ENCODE peak calls at places on chromosomes 12 and 14, in six cellular contexts. One of them, this sample, is unnamed.

GRCh38 chr14:65278589-65278988 is 133.9 kb upstream of the FUT8 start:
- DNase-seq in pons: no peak
- DNase-seq in activated CD4-positive, alpha-beta T cell treated with anti-CD3 and anti-CD28 coated beads for 48 hours: no peak
- DNase-seq in kidney glomerular epithelial cell: no peak
- DNase-seq in stimulated activated CD4-positive, alpha-beta T cell treated with anti-CD3 and anti-CD28 coated beads, Interleukin-1b, Interleukin-23, amount 100 ng/mL, for 24 hours: no peak
- DNase-seq in HFF-Myc: no peak
- DNase-seq in this sample: no peak

GRCh38 chr14:73784065-73784987 is 67.3 kb upstream of the PTGR2 start:
- DNase-seq in pons: no peak
- DNase-seq in activated CD4-positive, alpha-beta T cell treated with anti-CD3 and anti-CD28 coated beads for 48 hours: no peak
- DNase-seq in kidney glomerular epithelial cell: no peak
- DNase-seq in stimulated activated CD4-positive, alpha-beta T cell treated with anti-CD3 and anti-CD28 coated beads, Interleukin-1b, Interleukin-23, amount 100 ng/mL, for 24 hours: no peak
- DNase-seq in HFF-Myc: no peak
- DNase-seq in this sample: peak; percentile 35

GRCh38 chr14:66635435-66635834 is 127.5 kb downstream of the GPHN start:
- DNase-seq in pons: no peak
- DNase-seq in activated CD4-positive, alpha-beta T cell treated with anti-CD3 and anti-CD28 coated beads for 48 hours: no peak
- DNase-seq in kidney glomerular epithelial cell: no peak
- DNase-seq in stimulated activated CD4-positive, alpha-beta T cell treated with anti-CD3 and anti-CD28 coated beads, Interleukin-1b, Interleukin-23, amount 100 ng/mL, for 24 hours: no peak
- DNase-seq in HFF-Myc: no peak
- DNase-seq in this sample: no peak

GRCh38 chr14:92513204-92513965 is at the start of gene RIN3:
- DNase-seq in pons: no peak
- DNase-seq in activated CD4-positive, alpha-beta T cell treated with anti-CD3 and anti-CD28 coated beads for 48 hours: peak; percentile 56
- DNase-seq in kidney glomerular epithelial cell: peak; percentile 37
- DNase-seq in stimulated activated CD4-positive, alpha-beta T cell treated with anti-CD3 and anti-CD28 coated beads, Interleukin-1b, Interleukin-23, amount 100 ng/mL, for 24 hours: no peak
- DNase-seq in HFF-Myc: no peak
- DNase-seq in this sample: peak; percentile 75

GRCh38 chr12:109428038-109428629 is 49.0 kb downstream of the KCTD10 start:
- DNase-seq in pons: peak; percentile 87
- DNase-seq in activated CD4-positive, alpha-beta T cell treated with anti-CD3 and anti-CD28 coated beads for 48 hours: peak; percentile 84
- DNase-seq in kidney glomerular epithelial cell: peak; percentile 29
- DNase-seq in stimulated activated CD4-positive, alpha-beta T cell treated with anti-CD3 and anti-CD28 coated beads, Interleukin-1b, Interleukin-23, amount 100 ng/mL, for 24 hours: peak; percentile 35
- DNase-seq in HFF-Myc: peak; percentile 52
- DNase-seq in this sample: peak; percentile 79

GRCh38 chr12:105204916-105205315 is 31.1 kb downstream of the APPL2 start:
- DNase-seq in pons: no peak
- DNase-seq in activated CD4-positive, alpha-beta T cell treated with anti-CD3 and anti-CD28 coated beads for 48 hours: peak; percentile 64
- DNase-seq in kidney glomerular epithelial cell: no peak
- DNase-seq in stimulated activated CD4-positive, alpha-beta T cell treated with anti-CD3 and anti-CD28 coated beads, Interleukin-1b, Interleukin-23, amount 100 ng/mL, for 24 hours: no peak
- DNase-seq in HFF-Myc: no peak
- DNase-seq in this sample: peak; percentile 75

GRCh38 chr12:116633515-116633914 is 74.3 kb downstream of the MAP1LC3B2 start:
- DNase-seq in pons: no peak
- DNase-seq in activated CD4-positive, alpha-beta T cell treated with anti-CD3 and anti-CD28 coated beads for 48 hours: no peak
- DNase-seq in kidney glomerular epithelial cell: no peak
- DNase-seq in stimulated activated CD4-positive, alpha-beta T cell treated with anti-CD3 and anti-CD28 coated beads, Interleukin-1b, Interleukin-23, amount 100 ng/mL, for 24 hours: no peak
- DNase-seq in HFF-Myc: no peak
- DNase-seq in this sample: no peak

GRCh38 chr12:51386361-51386760 is 4.8 kb downstream of the GALNT6 start:
- DNase-seq in pons: no peak
- DNase-seq in activated CD4-positive, alpha-beta T cell treated with anti-CD3 and anti-CD28 coated beads for 48 hours: no peak
- DNase-seq in kidney glomerular epithelial cell: no peak
- DNase-seq in stimulated activated CD4-positive, alpha-beta T cell treated with anti-CD3 and anti-CD28 coated beads, Interleukin-1b, Interleukin-23, amount 100 ng/mL, for 24 hours: no peak
- DNase-seq in HFF-Myc: no peak
- DNase-seq in this sample: peak; percentile 75

GRCh38 chr14:38278035-38278434 is 22.1 kb upstream of the CLEC14A start:
- DNase-seq in pons: no peak
- DNase-seq in activated CD4-positive, alpha-beta T cell treated with anti-CD3 and anti-CD28 coated beads for 48 hours: no peak
- DNase-seq in kidney glomerular epithelial cell: no peak
- DNase-seq in stimulated activated CD4-positive, alpha-beta T cell treated with anti-CD3 and anti-CD28 coated beads, Interleukin-1b, Interleukin-23, amount 100 ng/mL, for 24 hours: no peak
- DNase-seq in HFF-Myc: no peak
- DNase-seq in this sample: no peak

GRCh38 chr14:72332054-72332453 is 399.8 kb downstream of the RGS6 start:
- DNase-seq in pons: peak; percentile 30
- DNase-seq in activated CD4-positive, alpha-beta T cell treated with anti-CD3 and anti-CD28 coated beads for 48 hours: no peak
- DNase-seq in kidney glomerular epithelial cell: no peak
- DNase-seq in stimulated activated CD4-positive, alpha-beta T cell treated with anti-CD3 and anti-CD28 coated beads, Interleukin-1b, Interleukin-23, amount 100 ng/mL, for 24 hours: no peak
- DNase-seq in HFF-Myc: no peak
- DNase-seq in this sample: no peak

GRCh38 chr14:106586098-106586704 is 1059.8 kb downstream of the TMEM121 start:
- DNase-seq in pons: no peak
- DNase-seq in activated CD4-positive, alpha-beta T cell treated with anti-CD3 and anti-CD28 coated beads for 48 hours: peak; percentile 81
- DNase-seq in kidney glomerular epithelial cell: no peak
- DNase-seq in stimulated activated CD4-positive, alpha-beta T cell treated with anti-CD3 and anti-CD28 coated beads, Interleukin-1b, Interleukin-23, amount 100 ng/mL, for 24 hours: peak; percentile 31
- DNase-seq in HFF-Myc: no peak
- DNase-seq in this sample: peak; percentile 32

GRCh38 chr12:93181396-93181965 is 196.2 kb upstream of the NUDT4 start:
- DNase-seq in pons: no peak
- DNase-seq in activated CD4-positive, alpha-beta T cell treated with anti-CD3 and anti-CD28 coated beads for 48 hours: no peak
- DNase-seq in kidney glomerular epithelial cell: peak; percentile 21
- DNase-seq in stimulated activated CD4-positive, alpha-beta T cell treated with anti-CD3 and anti-CD28 coated beads, Interleukin-1b, Interleukin-23, amount 100 ng/mL, for 24 hours: no peak
- DNase-seq in HFF-Myc: no peak
- DNase-seq in this sample: peak; percentile 6

GRCh38 chr12:95083471-95083870 is 10.1 kb upstream of the NR2C1 start:
- DNase-seq in pons: no peak
- DNase-seq in activated CD4-positive, alpha-beta T cell treated with anti-CD3 and anti-CD28 coated beads for 48 hours: no peak
- DNase-seq in kidney glomerular epithelial cell: no peak
- DNase-seq in stimulated activated CD4-positive, alpha-beta T cell treated with anti-CD3 and anti-CD28 coated beads, Interleukin-1b, Interleukin-23, amount 100 ng/mL, for 24 hours: no peak
- DNase-seq in HFF-Myc: no peak
- DNase-seq in this sample: no peak

GRCh38 chr12:116502141-116502725 is 56.9 kb upstream of the MAP1LC3B2 start:
- DNase-seq in pons: no peak
- DNase-seq in activated CD4-positive, alpha-beta T cell treated with anti-CD3 and anti-CD28 coated beads for 48 hours: no peak
- DNase-seq in kidney glomerular epithelial cell: no peak
- DNase-seq in stimulated activated CD4-positive, alpha-beta T cell treated with anti-CD3 and anti-CD28 coated beads, Interleukin-1b, Interleukin-23, amount 100 ng/mL, for 24 hours: no peak
- DNase-seq in HFF-Myc: no peak
- DNase-seq in this sample: no peak

GRCh38 chr14:105221598-105222178 is 26.6 kb upstream of the BTBD6 start:
- DNase-seq in pons: no peak
- DNase-seq in activated CD4-positive, alpha-beta T cell treated with anti-CD3 and anti-CD28 coated beads for 48 hours: no peak
- DNase-seq in kidney glomerular epithelial cell: no peak
- DNase-seq in stimulated activated CD4-positive, alpha-beta T cell treated with anti-CD3 and anti-CD28 coated beads, Interleukin-1b, Interleukin-23, amount 100 ng/mL, for 24 hours: no peak
- DNase-seq in HFF-Myc: no peak
- DNase-seq in this sample: no peak

GRCh38 chr12:102322254-102322653 is 124.6 kb upstream of the PMCH start:
- DNase-seq in pons: no peak
- DNase-seq in activated CD4-positive, alpha-beta T cell treated with anti-CD3 and anti-CD28 coated beads for 48 hours: no peak
- DNase-seq in kidney glomerular epithelial cell: no peak
- DNase-seq in stimulated activated CD4-positive, alpha-beta T cell treated with anti-CD3 and anti-CD28 coated beads, Interleukin-1b, Interleukin-23, amount 100 ng/mL, for 24 hours: no peak
- DNase-seq in HFF-Myc: no peak
- DNase-seq in this sample: no peak

GRCh38 chr14:54627718-54628345 is 60.9 kb downstream of the SAMD4A start:
- DNase-seq in pons: peak; percentile 92
- DNase-seq in activated CD4-positive, alpha-beta T cell treated with anti-CD3 and anti-CD28 coated beads for 48 hours: peak; percentile 38
- DNase-seq in kidney glomerular epithelial cell: peak; percentile 55
- DNase-seq in stimulated activated CD4-positive, alpha-beta T cell treated with anti-CD3 and anti-CD28 coated beads, Interleukin-1b, Interleukin-23, amount 100 ng/mL, for 24 hours: no peak
- DNase-seq in HFF-Myc: peak; percentile 49
- DNase-seq in this sample: peak; percentile 57

GRCh38 chr12:103085541-103085940 is 128.1 kb downstream of the ASCL1 start:
- DNase-seq in pons: no peak
- DNase-seq in activated CD4-positive, alpha-beta T cell treated with anti-CD3 and anti-CD28 coated beads for 48 hours: no peak
- DNase-seq in kidney glomerular epithelial cell: no peak
- DNase-seq in stimulated activated CD4-positive, alpha-beta T cell treated with anti-CD3 and anti-CD28 coated beads, Interleukin-1b, Interleukin-23, amount 100 ng/mL, for 24 hours: no peak
- DNase-seq in HFF-Myc: no peak
- DNase-seq in this sample: no peak

GRCh38 chr12:20154060-20154459 is 214.3 kb upstream of the PDE3A start:
- DNase-seq in pons: no peak
- DNase-seq in activated CD4-positive, alpha-beta T cell treated with anti-CD3 and anti-CD28 coated beads for 48 hours: no peak
- DNase-seq in kidney glomerular epithelial cell: no peak
- DNase-seq in stimulated activated CD4-positive, alpha-beta T cell treated with anti-CD3 and anti-CD28 coated beads, Interleukin-1b, Interleukin-23, amount 100 ng/mL, for 24 hours: no peak
- DNase-seq in HFF-Myc: no peak
- DNase-seq in this sample: peak; percentile 7

GRCh38 chr14:91357272-91357671 is 60.3 kb downstream of the CCDC88C start:
- DNase-seq in pons: no peak
- DNase-seq in activated CD4-positive, alpha-beta T cell treated with anti-CD3 and anti-CD28 coated beads for 48 hours: no peak
- DNase-seq in kidney glomerular epithelial cell: no peak
- DNase-seq in stimulated activated CD4-positive, alpha-beta T cell treated with anti-CD3 and anti-CD28 coated beads, Interleukin-1b, Interleukin-23, amount 100 ng/mL, for 24 hours: no peak
- DNase-seq in HFF-Myc: no peak
- DNase-seq in this sample: no peak

GRCh38 chr12:34218193-34219045 is 196.1 kb downstream of the ALG10 start:
- DNase-seq in pons: peak; percentile 63
- DNase-seq in activated CD4-positive, alpha-beta T cell treated with anti-CD3 and anti-CD28 coated beads for 48 hours: peak; percentile 79
- DNase-seq in kidney glomerular epithelial cell: peak; percentile 65
- DNase-seq in stimulated activated CD4-positive, alpha-beta T cell treated with anti-CD3 and anti-CD28 coated beads, Interleukin-1b, Interleukin-23, amount 100 ng/mL, for 24 hours: peak; percentile 11
- DNase-seq in HFF-Myc: peak; percentile 20
- DNase-seq in this sample: peak; percentile 73

GRCh38 chr12:10736460-10736859 is 13.3 kb upstream of the YBX3 start:
- DNase-seq in pons: no peak
- DNase-seq in activated CD4-positive, alpha-beta T cell treated with anti-CD3 and anti-CD28 coated beads for 48 hours: no peak
- DNase-seq in kidney glomerular epithelial cell: no peak
- DNase-seq in stimulated activated CD4-positive, alpha-beta T cell treated with anti-CD3 and anti-CD28 coated beads, Interleukin-1b, Interleukin-23, amount 100 ng/mL, for 24 hours: no peak
- DNase-seq in HFF-Myc: no peak
- DNase-seq in this sample: peak; percentile 47

GRCh38 chr14:51501746-51502145 is 150.0 kb upstream of the FRMD6 start:
- DNase-seq in pons: no peak
- DNase-seq in activated CD4-positive, alpha-beta T cell treated with anti-CD3 and anti-CD28 coated beads for 48 hours: no peak
- DNase-seq in kidney glomerular epithelial cell: no peak
- DNase-seq in stimulated activated CD4-positive, alpha-beta T cell treated with anti-CD3 and anti-CD28 coated beads, Interleukin-1b, Interleukin-23, amount 100 ng/mL, for 24 hours: no peak
- DNase-seq in HFF-Myc: no peak
- DNase-seq in this sample: no peak

GRCh38 chr12:80936642-80937390 is 918 bp downstream of the LIN7A start:
- DNase-seq in pons: no peak
- DNase-seq in activated CD4-positive, alpha-beta T cell treated with anti-CD3 and anti-CD28 coated beads for 48 hours: peak; percentile 2
- DNase-seq in kidney glomerular epithelial cell: peak; percentile 31
- DNase-seq in stimulated activated CD4-positive, alpha-beta T cell treated with anti-CD3 and anti-CD28 coated beads, Interleukin-1b, Interleukin-23, amount 100 ng/mL, for 24 hours: no peak
- DNase-seq in HFF-Myc: no peak
- DNase-seq in this sample: peak; percentile 63

GRCh38 chr12:87796961-87797516 is 232.2 kb downstream of the C12orf50 start:
- DNase-seq in pons: no peak
- DNase-seq in activated CD4-positive, alpha-beta T cell treated with anti-CD3 and anti-CD28 coated beads for 48 hours: no peak
- DNase-seq in kidney glomerular epithelial cell: peak; percentile 38
- DNase-seq in stimulated activated CD4-positive, alpha-beta T cell treated with anti-CD3 and anti-CD28 coated beads, Interleukin-1b, Interleukin-23, amount 100 ng/mL, for 24 hours: no peak
- DNase-seq in HFF-Myc: no peak
- DNase-seq in this sample: no peak

GRCh38 chr12:96326628-96327227 is 73.5 kb downstream of the CDK17 start:
- DNase-seq in pons: no peak
- DNase-seq in activated CD4-positive, alpha-beta T cell treated with anti-CD3 and anti-CD28 coated beads for 48 hours: no peak
- DNase-seq in kidney glomerular epithelial cell: no peak
- DNase-seq in stimulated activated CD4-positive, alpha-beta T cell treated with anti-CD3 and anti-CD28 coated beads, Interleukin-1b, Interleukin-23, amount 100 ng/mL, for 24 hours: no peak
- DNase-seq in HFF-Myc: no peak
- DNase-seq in this sample: no peak

GRCh38 chr12:119158004-119158776 is 20.5 kb upstream of the HSPB8 start:
- DNase-seq in pons: no peak
- DNase-seq in activated CD4-positive, alpha-beta T cell treated with anti-CD3 and anti-CD28 coated beads for 48 hours: no peak
- DNase-seq in kidney glomerular epithelial cell: no peak
- DNase-seq in stimulated activated CD4-positive, alpha-beta T cell treated with anti-CD3 and anti-CD28 coated beads, Interleukin-1b, Interleukin-23, amount 100 ng/mL, for 24 hours: no peak
- DNase-seq in HFF-Myc: no peak
- DNase-seq in this sample: no peak

GRCh38 chr12:62426095-62426488 is 40.5 kb upstream of the MON2 start:
- DNase-seq in pons: no peak
- DNase-seq in activated CD4-positive, alpha-beta T cell treated with anti-CD3 and anti-CD28 coated beads for 48 hours: no peak
- DNase-seq in kidney glomerular epithelial cell: no peak
- DNase-seq in stimulated activated CD4-positive, alpha-beta T cell treated with anti-CD3 and anti-CD28 coated beads, Interleukin-1b, Interleukin-23, amount 100 ng/mL, for 24 hours: no peak
- DNase-seq in HFF-Myc: no peak
- DNase-seq in this sample: no peak

GRCh38 chr12:104951759-104952509 is 6.2 kb downstream of the SLC41A2 start:
- DNase-seq in pons: no peak
- DNase-seq in activated CD4-positive, alpha-beta T cell treated with anti-CD3 and anti-CD28 coated beads for 48 hours: no peak
- DNase-seq in kidney glomerular epithelial cell: peak; percentile 57
- DNase-seq in stimulated activated CD4-positive, alpha-beta T cell treated with anti-CD3 and anti-CD28 coated beads, Interleukin-1b, Interleukin-23, amount 100 ng/mL, for 24 hours: no peak
- DNase-seq in HFF-Myc: no peak
- DNase-seq in this sample: no peak

GRCh38 chr12:1117970-1118563 is 127.0 kb downstream of the ERC1 start:
- DNase-seq in pons: peak; percentile 69
- DNase-seq in activated CD4-positive, alpha-beta T cell treated with anti-CD3 and anti-CD28 coated beads for 48 hours: peak; percentile 78
- DNase-seq in kidney glomerular epithelial cell: peak; percentile 66
- DNase-seq in stimulated activated CD4-positive, alpha-beta T cell treated with anti-CD3 and anti-CD28 coated beads, Interleukin-1b, Interleukin-23, amount 100 ng/mL, for 24 hours: peak; percentile 47
- DNase-seq in HFF-Myc: peak; percentile 59
- DNase-seq in this sample: peak; percentile 79

GRCh38 chr12:1776139-1776975 is 44.0 kb upstream of the LRTM2 start:
- DNase-seq in pons: no peak
- DNase-seq in activated CD4-positive, alpha-beta T cell treated with anti-CD3 and anti-CD28 coated beads for 48 hours: no peak
- DNase-seq in kidney glomerular epithelial cell: peak; percentile 44
- DNase-seq in stimulated activated CD4-positive, alpha-beta T cell treated with anti-CD3 and anti-CD28 coated beads, Interleukin-1b, Interleukin-23, amount 100 ng/mL, for 24 hours: no peak
- DNase-seq in HFF-Myc: peak; percentile 20
- DNase-seq in this sample: peak; percentile 77

GRCh38 chr12:131912526-131913274 is 16.4 kb upstream of the PUS1 start:
- DNase-seq in pons: no peak
- DNase-seq in activated CD4-positive, alpha-beta T cell treated with anti-CD3 and anti-CD28 coated beads for 48 hours: no peak
- DNase-seq in kidney glomerular epithelial cell: peak; percentile 43
- DNase-seq in stimulated activated CD4-positive, alpha-beta T cell treated with anti-CD3 and anti-CD28 coated beads, Interleukin-1b, Interleukin-23, amount 100 ng/mL, for 24 hours: no peak
- DNase-seq in HFF-Myc: peak; percentile 72
- DNase-seq in this sample: peak; percentile 85

GRCh38 chr12:112000806-112001205 is 12.2 kb downstream of the TMEM116 start:
- DNase-seq in pons: no peak
- DNase-seq in activated CD4-positive, alpha-beta T cell treated with anti-CD3 and anti-CD28 coated beads for 48 hours: no peak
- DNase-seq in kidney glomerular epithelial cell: no peak
- DNase-seq in stimulated activated CD4-positive, alpha-beta T cell treated with anti-CD3 and anti-CD28 coated beads, Interleukin-1b, Interleukin-23, amount 100 ng/mL, for 24 hours: no peak
- DNase-seq in HFF-Myc: no peak
- DNase-seq in this sample: no peak

GRCh38 chr14:23942587-23942986 is 11.0 kb upstream of the DHRS4 start:
- DNase-seq in pons: no peak
- DNase-seq in activated CD4-positive, alpha-beta T cell treated with anti-CD3 and anti-CD28 coated beads for 48 hours: no peak
- DNase-seq in kidney glomerular epithelial cell: peak; percentile 76
- DNase-seq in stimulated activated CD4-positive, alpha-beta T cell treated with anti-CD3 and anti-CD28 coated beads, Interleukin-1b, Interleukin-23, amount 100 ng/mL, for 24 hours: no peak
- DNase-seq in HFF-Myc: no peak
- DNase-seq in this sample: peak; percentile 95

GRCh38 chr12:128810182-128811127 is 13.3 kb downstream of the SLC15A4 start:
- DNase-seq in pons: peak; percentile 73
- DNase-seq in activated CD4-positive, alpha-beta T cell treated with anti-CD3 and anti-CD28 coated beads for 48 hours: peak; percentile 33
- DNase-seq in kidney glomerular epithelial cell: no peak
- DNase-seq in stimulated activated CD4-positive, alpha-beta T cell treated with anti-CD3 and anti-CD28 coated beads, Interleukin-1b, Interleukin-23, amount 100 ng/mL, for 24 hours: no peak
- DNase-seq in HFF-Myc: no peak
- DNase-seq in this sample: no peak

GRCh38 chr14:100609941-100610391 is 22.7 kb upstream of the BEGAIN start:
- DNase-seq in pons: no peak
- DNase-seq in activated CD4-positive, alpha-beta T cell treated with anti-CD3 and anti-CD28 coated beads for 48 hours: no peak
- DNase-seq in kidney glomerular epithelial cell: no peak
- DNase-seq in stimulated activated CD4-positive, alpha-beta T cell treated with anti-CD3 and anti-CD28 coated beads, Interleukin-1b, Interleukin-23, amount 100 ng/mL, for 24 hours: no peak
- DNase-seq in HFF-Myc: no peak
- DNase-seq in this sample: no peak

GRCh38 chr12:59650594-59651229 is 54.9 kb downstream of the SLC16A7 start:
- DNase-seq in pons: peak; percentile 5
- DNase-seq in activated CD4-positive, alpha-beta T cell treated with anti-CD3 and anti-CD28 coated beads for 48 hours: no peak
- DNase-seq in kidney glomerular epithelial cell: peak; percentile 75
- DNase-seq in stimulated activated CD4-positive, alpha-beta T cell treated with anti-CD3 and anti-CD28 coated beads, Interleukin-1b, Interleukin-23, amount 100 ng/mL, for 24 hours: no peak
- DNase-seq in HFF-Myc: no peak
- DNase-seq in this sample: peak; percentile 57

GRCh38 chr14:64706552-64707193 is 2.4 kb downstream of the PLEKHG3 start:
- DNase-seq in pons: peak; percentile 91
- DNase-seq in activated CD4-positive, alpha-beta T cell treated with anti-CD3 and anti-CD28 coated beads for 48 hours: no peak
- DNase-seq in kidney glomerular epithelial cell: no peak
- DNase-seq in stimulated activated CD4-positive, alpha-beta T cell treated with anti-CD3 and anti-CD28 coated beads, Interleukin-1b, Interleukin-23, amount 100 ng/mL, for 24 hours: no peak
- DNase-seq in HFF-Myc: no peak
- DNase-seq in this sample: no peak

GRCh38 chr14:105857816-105858675 is 331.7 kb downstream of the TMEM121 start:
- DNase-seq in pons: no peak
- DNase-seq in activated CD4-positive, alpha-beta T cell treated with anti-CD3 and anti-CD28 coated beads for 48 hours: peak; percentile 22
- DNase-seq in kidney glomerular epithelial cell: no peak
- DNase-seq in stimulated activated CD4-positive, alpha-beta T cell treated with anti-CD3 and anti-CD28 coated beads, Interleukin-1b, Interleukin-23, amount 100 ng/mL, for 24 hours: no peak
- DNase-seq in HFF-Myc: no peak
- DNase-seq in this sample: no peak